ENCODE peak calls at places on chromosome 16, in four cellular contexts. A, D, Y and Z are unnamed samples.

GRCh38 chr16:50747206-50747956 is 5.5 kb downstream of the CYLD start:
- DNase-seq in A (peak), D (no peak), Y (peak), Z (peak)

GRCh38 chr16:61210039-61210438 is 826.2 kb downstream of the CDH8 start:
- DNase-seq in A (no peak), D (no peak), Y (no peak), Z (no peak)

GRCh38 chr16:50259334-50260205 is 6.8 kb upstream of the ADCY7 start:
- DNase-seq in A (no peak), D (no peak), Y (peak), Z (no peak)

GRCh38 chr16:55489119-55489955 is 10.3 kb downstream of the MMP2 start:
- DNase-seq in A (no peak), D (no peak), Y (no peak), Z (no peak)

GRCh38 chr16:35391328-35391727 is 1931.9 kb downstream of the TP53TG3F start:
- DNase-seq in A (no peak), D (peak), Y (peak), Z (peak)

GRCh38 chr16:79097781-79098180 is 502.8 kb downstream of the MAF start:
- DNase-seq in A (no peak), D (no peak), Y (no peak), Z (no peak)

GRCh38 chr16:80804061-80804450 is 342 bp downstream of the CDYL2 start:
- DNase-seq in A (peak), D (no peak), Y (peak), Z (peak)

GRCh38 chr16:58882292-58882691 is 148.2 kb upstream of the GOT2 start:
- DNase-seq in A (no peak), D (no peak), Y (no peak), Z (no peak)

GRCh38 chr16:59478806-59479205 is 744.7 kb upstream of the GOT2 start:
- DNase-seq in A (no peak), D (no peak), Y (no peak), Z (no peak)

GRCh38 chr16:78639775-78640174 is 540.3 kb downstream of the WWOX start:
- DNase-seq in A (no peak), D (no peak), Y (no peak), Z (no peak)

GRCh38 chr16:66696669-66697630 is at the start of gene CMTM4:
- DNase-seq in A (peak), D (peak), Y (peak), Z (no peak)

GRCh38 chr16:73616186-73616585 is 568.3 kb upstream of the ZFHX3 start:
- DNase-seq in A (no peak), D (no peak), Y (no peak), Z (peak)

GRCh38 chr16:85927938-85928337 is 29.0 kb downstream of the IRF8 start:
- DNase-seq in A (no peak), D (no peak), Y (peak), Z (no peak)

GRCh38 chr16:55735120-55735781 is 79.5 kb downstream of the SLC6A2 start:
- DNase-seq in A (no peak), D (no peak), Y (no peak), Z (no peak)

GRCh38 chr16:72042157-72042660 is 12.1 kb upstream of the HP start:
- DNase-seq in A (no peak), D (no peak), Y (no peak), Z (no peak)

GRCh38 chr16:86462334-86463084 is 47.8 kb upstream of the FOXF1 start:
- DNase-seq in A (no peak), D (no peak), Y (peak), Z (no peak)

GRCh38 chr16:26627958-26628357 is 438.8 kb upstream of the C16orf82 start:
- DNase-seq in A (no peak), D (no peak), Y (no peak), Z (no peak)

GRCh38 chr16:87784812-87785211 is 19.0 kb upstream of the KLHDC4 start:
- DNase-seq in A (no peak), D (no peak), Y (no peak), Z (no peak)

GRCh38 chr16:27686926-27687325 is 137.0 kb downstream of the KATNIP start:
- DNase-seq in A (no peak), D (no peak), Y (no peak), Z (no peak)

DNA sequence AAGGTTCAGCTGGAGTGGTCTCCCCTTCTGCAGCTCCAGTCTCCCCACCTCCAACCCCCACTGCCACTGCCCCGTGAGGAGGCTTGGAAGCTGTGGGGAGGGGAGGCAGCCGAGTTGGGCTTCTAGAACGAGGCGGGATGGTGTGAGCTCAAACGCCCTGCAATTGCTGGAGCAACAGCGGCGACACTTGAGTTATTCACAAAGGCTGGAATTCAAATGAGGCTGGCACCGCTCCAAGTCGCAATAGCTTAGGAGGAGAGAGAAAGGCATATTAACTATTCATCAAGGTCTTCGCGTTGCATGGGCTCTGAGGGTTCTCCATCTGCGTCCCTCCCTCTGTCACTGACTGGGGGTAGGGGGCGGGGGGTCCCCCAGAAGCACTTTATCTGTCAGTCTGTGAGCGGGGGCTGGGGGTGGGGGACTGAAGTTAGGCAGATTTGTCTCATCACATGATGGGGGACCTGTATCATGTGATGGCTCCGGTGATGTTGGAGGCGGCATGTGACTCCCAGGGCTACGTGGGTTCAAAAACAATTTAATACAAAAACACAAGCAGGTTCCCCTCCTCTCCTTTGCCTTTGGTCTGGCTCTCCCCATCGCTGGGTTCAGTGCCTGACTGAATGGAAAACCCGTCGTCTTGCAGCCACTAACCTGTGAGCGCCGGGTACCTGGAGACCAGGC is 70.5 kb downstream of the RBBP6 start:
- DNase-seq in A (no peak), D (peak), Y (peak), Z (no peak)
- H3K4me3 ChIP-seq in A (no peak), D (peak), Y (peak), Z (no peak)

GRCh38 chr16:84158455-84158854 is 13.3 kb downstream of the DNAAF1 start:
- DNase-seq in A (no peak), D (no peak), Y (no peak), Z (no peak)
- H3K4me3 ChIP-seq in A (no peak), D (no peak), Y (no peak), Z (no peak)

DNA sequence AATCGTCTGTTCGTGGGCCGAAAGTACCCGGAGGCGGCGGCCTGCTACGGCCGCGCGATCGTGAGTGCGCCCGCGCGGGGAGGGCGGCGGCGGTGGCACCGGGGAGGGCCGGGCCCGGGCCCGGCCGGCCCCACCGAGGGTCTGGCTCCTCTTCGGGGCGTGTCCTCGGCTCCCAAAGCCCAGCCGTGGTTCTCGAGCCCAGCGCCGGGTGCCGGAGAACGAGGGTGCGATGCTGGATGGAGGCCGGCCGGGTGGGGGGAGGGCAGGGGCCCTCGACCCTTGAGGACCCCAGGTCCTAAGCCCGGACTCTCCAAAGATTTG is 375 bp downstream of the STUB1 start:
- DNase-seq in A (no peak), D (no peak), Y (no peak), Z (no peak)
- H3K4me3 ChIP-seq in A (peak), D (peak), Y (peak), Z (peak)

DNA sequence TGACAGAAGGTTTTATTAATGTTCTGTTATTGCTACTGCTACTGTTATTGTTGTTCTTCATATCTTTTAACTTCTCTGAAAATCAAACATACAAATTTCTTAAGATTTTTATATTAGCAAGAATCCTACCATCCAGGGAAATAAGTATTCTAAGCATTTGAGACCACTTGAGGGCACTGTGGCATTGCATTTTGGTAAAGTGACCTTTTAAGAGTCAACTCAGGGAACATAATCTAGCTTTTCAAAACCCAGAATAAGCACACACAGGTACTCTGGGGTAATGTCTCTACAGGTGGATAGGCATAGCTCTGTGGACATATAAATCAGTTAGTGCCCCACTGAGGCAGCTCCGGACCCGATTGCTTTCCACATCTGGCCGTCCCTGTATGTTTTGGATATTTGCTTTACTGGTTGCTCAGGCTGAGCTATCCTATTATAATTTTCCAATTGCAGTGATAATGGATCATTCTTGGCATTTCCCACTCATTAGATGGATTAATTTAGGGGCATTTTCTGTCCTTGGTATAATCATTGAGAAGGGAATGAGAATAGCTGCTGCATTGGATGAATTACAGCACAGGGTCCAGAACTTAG is 1425.1 kb upstream of the CDH8 start:
- DNase-seq in A (no peak), D (peak), Y (peak), Z (peak)
- H3K4me3 ChIP-seq in A (no peak), D (no peak), Y (no peak), Z (no peak)

GRCh38 chr16:7423436-7423941 is 90.8 kb downstream of the RBFOX1 start:
- DNase-seq in A (no peak), D (no peak), Y (no peak), Z (no peak)
- H3K4me3 ChIP-seq in A (no peak), D (no peak), Y (no peak), Z (no peak)